ENCODE peak calls at places on chromosomes 11 and 22, in ten cellular contexts. One of them, this sample, is unnamed.

GRCh38 chr11:68014157-68014965 is 4.2 kb downstream of the ALDH3B1 start:
- DNase-seq in kidney: peak
- DNase-seq in amniotic stem cell: peak
- DNase-seq in NCI-H524 treated with DMSO at 0.1 percent for 48 hours: no peak
- DNase-seq in activated gamma-delta T cell treated with Interleukin-2 at 50 U/mL for 16 hours: no peak
- DNase-seq in AG10803: peak
- DNase-seq in EH: peak
- DNase-seq in HL-60: peak
- DNase-seq in M059J: peak
- DNase-seq in choroid plexus epithelial cell: peak
- DNase-seq in this sample: no peak

GRCh38 chr11:74971424-74971823 is 17.3 kb upstream of the NEU3 start:
- DNase-seq in kidney: no peak
- DNase-seq in amniotic stem cell: no peak
- DNase-seq in NCI-H524 treated with DMSO at 0.1 percent for 48 hours: no peak
- DNase-seq in activated gamma-delta T cell treated with Interleukin-2 at 50 U/mL for 16 hours: no peak
- DNase-seq in AG10803: no peak
- DNase-seq in EH: no peak
- DNase-seq in HL-60: no peak
- DNase-seq in M059J: no peak
- DNase-seq in choroid plexus epithelial cell: no peak
- DNase-seq in this sample: no peak

GRCh38 chr11:14541180-14541579 is 21.0 kb upstream of the PSMA1 start:
- DNase-seq in kidney: no peak
- DNase-seq in amniotic stem cell: no peak
- DNase-seq in NCI-H524 treated with DMSO at 0.1 percent for 48 hours: no peak
- DNase-seq in activated gamma-delta T cell treated with Interleukin-2 at 50 U/mL for 16 hours: no peak
- DNase-seq in AG10803: no peak
- DNase-seq in EH: no peak
- DNase-seq in HL-60: peak
- DNase-seq in M059J: peak
- DNase-seq in choroid plexus epithelial cell: peak
- DNase-seq in this sample: no peak

GRCh38 chr22:20536590-20537324 is 29.3 kb downstream of the MED15 start:
- DNase-seq in kidney: no peak
- DNase-seq in amniotic stem cell: no peak
- DNase-seq in NCI-H524 treated with DMSO at 0.1 percent for 48 hours: peak
- DNase-seq in activated gamma-delta T cell treated with Interleukin-2 at 50 U/mL for 16 hours: no peak
- DNase-seq in AG10803: no peak
- DNase-seq in EH: no peak
- DNase-seq in HL-60: no peak
- DNase-seq in M059J: no peak
- DNase-seq in choroid plexus epithelial cell: no peak
- DNase-seq in this sample: no peak

GRCh38 chr22:47209077-47209514 is 446.6 kb downstream of the TBC1D22A start:
- DNase-seq in kidney: peak
- DNase-seq in amniotic stem cell: no peak
- DNase-seq in NCI-H524 treated with DMSO at 0.1 percent for 48 hours: no peak
- DNase-seq in activated gamma-delta T cell treated with Interleukin-2 at 50 U/mL for 16 hours: no peak
- DNase-seq in AG10803: no peak
- DNase-seq in EH: no peak
- DNase-seq in HL-60: no peak
- DNase-seq in M059J: no peak
- DNase-seq in choroid plexus epithelial cell: no peak
- DNase-seq in this sample: no peak

GRCh38 chr11:83046626-83047172 is 25.0 kb downstream of the RAB30 start:
- DNase-seq in kidney: no peak
- DNase-seq in amniotic stem cell: no peak
- DNase-seq in NCI-H524 treated with DMSO at 0.1 percent for 48 hours: no peak
- DNase-seq in activated gamma-delta T cell treated with Interleukin-2 at 50 U/mL for 16 hours: no peak
- DNase-seq in AG10803: peak
- DNase-seq in EH: peak
- DNase-seq in HL-60: no peak
- DNase-seq in M059J: no peak
- DNase-seq in choroid plexus epithelial cell: no peak
- DNase-seq in this sample: no peak

GRCh38 chr11:112718483-112718882 is 242.7 kb upstream of the NCAM1 start:
- DNase-seq in kidney: no peak
- DNase-seq in amniotic stem cell: no peak
- DNase-seq in NCI-H524 treated with DMSO at 0.1 percent for 48 hours: no peak
- DNase-seq in activated gamma-delta T cell treated with Interleukin-2 at 50 U/mL for 16 hours: no peak
- DNase-seq in AG10803: peak
- DNase-seq in EH: no peak
- DNase-seq in HL-60: no peak
- DNase-seq in M059J: no peak
- DNase-seq in choroid plexus epithelial cell: no peak
- DNase-seq in this sample: no peak

GRCh38 chr11:69891421-69892236 is 72.4 kb upstream of the FGF3 start:
- DNase-seq in kidney: peak
- DNase-seq in amniotic stem cell: no peak
- DNase-seq in NCI-H524 treated with DMSO at 0.1 percent for 48 hours: no peak
- DNase-seq in activated gamma-delta T cell treated with Interleukin-2 at 50 U/mL for 16 hours: no peak
- DNase-seq in AG10803: no peak
- DNase-seq in EH: peak
- DNase-seq in HL-60: no peak
- DNase-seq in M059J: peak
- DNase-seq in choroid plexus epithelial cell: no peak
- DNase-seq in this sample: no peak

GRCh38 chr22:17919276-17920144 is 104.9 kb downstream of the MICAL3 start:
- DNase-seq in kidney: no peak
- DNase-seq in amniotic stem cell: no peak
- DNase-seq in NCI-H524 treated with DMSO at 0.1 percent for 48 hours: peak
- DNase-seq in activated gamma-delta T cell treated with Interleukin-2 at 50 U/mL for 16 hours: no peak
- DNase-seq in AG10803: no peak
- DNase-seq in EH: no peak
- DNase-seq in HL-60: no peak
- DNase-seq in M059J: no peak
- DNase-seq in choroid plexus epithelial cell: no peak
- DNase-seq in this sample: no peak

GRCh38 chr11:102330226-102330625 is 12.9 kb downstream of the BIRC3 start:
- DNase-seq in kidney: no peak
- DNase-seq in amniotic stem cell: no peak
- DNase-seq in NCI-H524 treated with DMSO at 0.1 percent for 48 hours: no peak
- DNase-seq in activated gamma-delta T cell treated with Interleukin-2 at 50 U/mL for 16 hours: no peak
- DNase-seq in AG10803: peak
- DNase-seq in EH: peak
- DNase-seq in HL-60: no peak
- DNase-seq in M059J: no peak
- DNase-seq in choroid plexus epithelial cell: no peak
- DNase-seq in this sample: no peak

GRCh38 chr11:75420224-75421034 is 12.6 kb downstream of the KLHL35 start:
- DNase-seq in kidney: no peak
- DNase-seq in amniotic stem cell: no peak
- DNase-seq in NCI-H524 treated with DMSO at 0.1 percent for 48 hours: no peak
- DNase-seq in activated gamma-delta T cell treated with Interleukin-2 at 50 U/mL for 16 hours: no peak
- DNase-seq in AG10803: no peak
- DNase-seq in EH: no peak
- DNase-seq in HL-60: no peak
- DNase-seq in M059J: no peak
- DNase-seq in choroid plexus epithelial cell: no peak
- DNase-seq in this sample: no peak

GRCh38 chr11:118306556-118306955 is 2.0 kb downstream of the CD3E start:
- DNase-seq in kidney: no peak
- DNase-seq in amniotic stem cell: no peak
- DNase-seq in NCI-H524 treated with DMSO at 0.1 percent for 48 hours: no peak
- DNase-seq in activated gamma-delta T cell treated with Interleukin-2 at 50 U/mL for 16 hours: peak
- DNase-seq in AG10803: no peak
- DNase-seq in EH: no peak
- DNase-seq in HL-60: no peak
- DNase-seq in M059J: peak
- DNase-seq in choroid plexus epithelial cell: no peak
- DNase-seq in this sample: peak

GRCh38 chr11:70651036-70651435 is 252.7 kb downstream of the CTTN start:
- DNase-seq in kidney: no peak
- DNase-seq in amniotic stem cell: no peak
- DNase-seq in NCI-H524 treated with DMSO at 0.1 percent for 48 hours: no peak
- DNase-seq in activated gamma-delta T cell treated with Interleukin-2 at 50 U/mL for 16 hours: no peak
- DNase-seq in AG10803: no peak
- DNase-seq in EH: no peak
- DNase-seq in HL-60: no peak
- DNase-seq in M059J: no peak
- DNase-seq in choroid plexus epithelial cell: no peak
- DNase-seq in this sample: no peak

GRCh38 chr11:44112083-44112865 is 16.8 kb downstream of the EXT2 start:
- DNase-seq in kidney: no peak
- DNase-seq in amniotic stem cell: no peak
- DNase-seq in NCI-H524 treated with DMSO at 0.1 percent for 48 hours: no peak
- DNase-seq in activated gamma-delta T cell treated with Interleukin-2 at 50 U/mL for 16 hours: no peak
- DNase-seq in AG10803: peak
- DNase-seq in EH: peak
- DNase-seq in HL-60: no peak
- DNase-seq in M059J: peak
- DNase-seq in choroid plexus epithelial cell: peak
- DNase-seq in this sample: no peak

GRCh38 chr11:27875480-27876208 is 175.4 kb upstream of the BDNF start:
- DNase-seq in kidney: no peak
- DNase-seq in amniotic stem cell: no peak
- DNase-seq in NCI-H524 treated with DMSO at 0.1 percent for 48 hours: no peak
- DNase-seq in activated gamma-delta T cell treated with Interleukin-2 at 50 U/mL for 16 hours: no peak
- DNase-seq in AG10803: no peak
- DNase-seq in EH: no peak
- DNase-seq in HL-60: no peak
- DNase-seq in M059J: peak
- DNase-seq in choroid plexus epithelial cell: peak
- DNase-seq in this sample: no peak

GRCh38 chr11:65423516-65424199 is 1.1 kb downstream of the NEAT1 start:
- DNase-seq in kidney: peak
- DNase-seq in amniotic stem cell: no peak
- DNase-seq in NCI-H524 treated with DMSO at 0.1 percent for 48 hours: no peak
- DNase-seq in activated gamma-delta T cell treated with Interleukin-2 at 50 U/mL for 16 hours: peak
- DNase-seq in AG10803: peak
- DNase-seq in EH: peak
- DNase-seq in HL-60: peak
- DNase-seq in M059J: peak
- DNase-seq in choroid plexus epithelial cell: peak
- DNase-seq in this sample: no peak

GRCh38 chr11:19320764-19321163 is 80.0 kb upstream of the E2F8 start:
- DNase-seq in kidney: no peak
- DNase-seq in amniotic stem cell: no peak
- DNase-seq in NCI-H524 treated with DMSO at 0.1 percent for 48 hours: no peak
- DNase-seq in activated gamma-delta T cell treated with Interleukin-2 at 50 U/mL for 16 hours: no peak
- DNase-seq in AG10803: no peak
- DNase-seq in EH: no peak
- DNase-seq in HL-60: no peak
- DNase-seq in M059J: no peak
- DNase-seq in choroid plexus epithelial cell: no peak
- DNase-seq in this sample: no peak

GRCh38 chr11:2816941-2817421 is 68.6 kb downstream of the CDKN1C start:
- DNase-seq in kidney: peak
- DNase-seq in amniotic stem cell: peak
- DNase-seq in NCI-H524 treated with DMSO at 0.1 percent for 48 hours: no peak
- DNase-seq in activated gamma-delta T cell treated with Interleukin-2 at 50 U/mL for 16 hours: no peak
- DNase-seq in AG10803: peak
- DNase-seq in EH: peak
- DNase-seq in HL-60: no peak
- DNase-seq in M059J: peak
- DNase-seq in choroid plexus epithelial cell: peak
- DNase-seq in this sample: no peak

GRCh38 chr22:23365961-23366360 is 185.7 kb downstream of the BCR start:
- DNase-seq in kidney: no peak
- DNase-seq in amniotic stem cell: no peak
- DNase-seq in NCI-H524 treated with DMSO at 0.1 percent for 48 hours: no peak
- DNase-seq in activated gamma-delta T cell treated with Interleukin-2 at 50 U/mL for 16 hours: no peak
- DNase-seq in AG10803: no peak
- DNase-seq in EH: no peak
- DNase-seq in HL-60: no peak
- DNase-seq in M059J: no peak
- DNase-seq in choroid plexus epithelial cell: no peak
- DNase-seq in this sample: no peak

GRCh38 chr11:62497132-62497915 is 49.3 kb downstream of the AHNAK start:
- DNase-seq in kidney: no peak
- DNase-seq in amniotic stem cell: no peak
- DNase-seq in NCI-H524 treated with DMSO at 0.1 percent for 48 hours: no peak
- DNase-seq in activated gamma-delta T cell treated with Interleukin-2 at 50 U/mL for 16 hours: no peak
- DNase-seq in AG10803: peak
- DNase-seq in EH: peak
- DNase-seq in HL-60: peak
- DNase-seq in M059J: peak
- DNase-seq in choroid plexus epithelial cell: peak
- DNase-seq in this sample: no peak

GRCh38 chr11:2140411-2141400 is 1.5 kb upstream of the IGF2 start:
- DNase-seq in kidney: peak
- DNase-seq in amniotic stem cell: no peak
- DNase-seq in NCI-H524 treated with DMSO at 0.1 percent for 48 hours: no peak
- DNase-seq in activated gamma-delta T cell treated with Interleukin-2 at 50 U/mL for 16 hours: no peak
- DNase-seq in AG10803: no peak
- DNase-seq in EH: no peak
- DNase-seq in HL-60: no peak
- DNase-seq in M059J: no peak
- DNase-seq in choroid plexus epithelial cell: no peak
- DNase-seq in this sample: no peak

GRCh38 chr11:128505449-128506058 is 81.8 kb downstream of the ETS1 start:
- DNase-seq in kidney: no peak
- DNase-seq in amniotic stem cell: no peak
- DNase-seq in NCI-H524 treated with DMSO at 0.1 percent for 48 hours: no peak
- DNase-seq in activated gamma-delta T cell treated with Interleukin-2 at 50 U/mL for 16 hours: no peak
- DNase-seq in AG10803: no peak
- DNase-seq in EH: no peak
- DNase-seq in HL-60: no peak
- DNase-seq in M059J: no peak
- DNase-seq in choroid plexus epithelial cell: no peak
- DNase-seq in this sample: no peak

GRCh38 chr11:68002943-68003845 is 703 bp downstream of the UNC93B1 start:
- DNase-seq in kidney: peak
- DNase-seq in amniotic stem cell: no peak
- DNase-seq in NCI-H524 treated with DMSO at 0.1 percent for 48 hours: no peak
- DNase-seq in activated gamma-delta T cell treated with Interleukin-2 at 50 U/mL for 16 hours: peak
- DNase-seq in AG10803: no peak
- DNase-seq in EH: peak
- DNase-seq in HL-60: peak
- DNase-seq in M059J: no peak
- DNase-seq in choroid plexus epithelial cell: no peak
- DNase-seq in this sample: no peak

GRCh38 chr11:11629368-11629767 is 7.6 kb upstream of the GALNT18 start:
- DNase-seq in kidney: no peak
- DNase-seq in amniotic stem cell: no peak
- DNase-seq in NCI-H524 treated with DMSO at 0.1 percent for 48 hours: no peak
- DNase-seq in activated gamma-delta T cell treated with Interleukin-2 at 50 U/mL for 16 hours: no peak
- DNase-seq in AG10803: no peak
- DNase-seq in EH: no peak
- DNase-seq in HL-60: no peak
- DNase-seq in M059J: no peak
- DNase-seq in choroid plexus epithelial cell: no peak
- DNase-seq in this sample: no peak

GRCh38 chr11:125264091-125265022 is 99.8 kb downstream of the PKNOX2 start:
- DNase-seq in kidney: no peak
- DNase-seq in amniotic stem cell: no peak
- DNase-seq in NCI-H524 treated with DMSO at 0.1 percent for 48 hours: peak
- DNase-seq in activated gamma-delta T cell treated with Interleukin-2 at 50 U/mL for 16 hours: no peak
- DNase-seq in AG10803: no peak
- DNase-seq in EH: no peak
- DNase-seq in HL-60: no peak
- DNase-seq in M059J: no peak
- DNase-seq in choroid plexus epithelial cell: no peak
- DNase-seq in this sample: no peak

GRCh38 chr11:77212314-77213007 is 84.4 kb downstream of the MYO7A start:
- DNase-seq in kidney: no peak
- DNase-seq in amniotic stem cell: no peak
- DNase-seq in NCI-H524 treated with DMSO at 0.1 percent for 48 hours: no peak
- DNase-seq in activated gamma-delta T cell treated with Interleukin-2 at 50 U/mL for 16 hours: no peak
- DNase-seq in AG10803: no peak
- DNase-seq in EH: no peak
- DNase-seq in HL-60: no peak
- DNase-seq in M059J: no peak
- DNase-seq in choroid plexus epithelial cell: no peak
- DNase-seq in this sample: no peak

GRCh38 chr11:100515087-100515486 is 172.0 kb upstream of the ARHGAP42 start:
- DNase-seq in kidney: no peak
- DNase-seq in amniotic stem cell: no peak
- DNase-seq in NCI-H524 treated with DMSO at 0.1 percent for 48 hours: no peak
- DNase-seq in activated gamma-delta T cell treated with Interleukin-2 at 50 U/mL for 16 hours: no peak
- DNase-seq in AG10803: no peak
- DNase-seq in EH: peak
- DNase-seq in HL-60: no peak
- DNase-seq in M059J: peak
- DNase-seq in choroid plexus epithelial cell: peak
- DNase-seq in this sample: no peak

GRCh38 chr11:84642500-84642899 is 984.6 kb downstream of the DLG2 start:
- DNase-seq in kidney: no peak
- DNase-seq in amniotic stem cell: no peak
- DNase-seq in NCI-H524 treated with DMSO at 0.1 percent for 48 hours: no peak
- DNase-seq in activated gamma-delta T cell treated with Interleukin-2 at 50 U/mL for 16 hours: no peak
- DNase-seq in AG10803: no peak
- DNase-seq in EH: no peak
- DNase-seq in HL-60: no peak
- DNase-seq in M059J: no peak
- DNase-seq in choroid plexus epithelial cell: no peak
- DNase-seq in this sample: no peak